ENCODE peak calls at places on chromosome 2, in four cellular contexts. Y is K562, T is HL-60, S is GM12878. R is an unnamed sample.

GRCh38 chr2:238305092-238305862 is 15.0 kb upstream of the TRAF3IP1 start:
- DNase-seq in Y (no peak), T (no peak), S (no peak), R (no peak)

GRCh38 chr2:128642316-128642715 is 323.6 kb upstream of the HS6ST1 start:
- DNase-seq in Y (no peak), T (no peak), S (no peak), R (no peak)

GRCh38 chr2:50746526-50746925 is 285.4 kb downstream of the NRXN1 start:
- DNase-seq in Y (peak), T (peak), S (no peak), R (peak)

GRCh38 chr2:99354060-99354459 is 16.9 kb downstream of the EIF5B start:
- DNase-seq in Y (no peak), T (no peak), S (no peak), R (no peak)

GRCh38 chr2:217953011-217953481 is 49.7 kb downstream of the TNS1 start:
- DNase-seq in Y (no peak), T (no peak), S (no peak), R (no peak)

GRCh38 chr2:55891671-55892071 is 31.9 kb downstream of the EFEMP1 start:
- DNase-seq in Y (no peak), T (no peak), S (no peak), R (no peak)

GRCh38 chr2:121748202-121748601 is 7.2 kb upstream of the TSN start:
- DNase-seq in Y (peak), T (peak), S (no peak), R (no peak)

GRCh38 chr2:166170356-166170755 is 42.5 kb upstream of the SCN1A start:
- DNase-seq in Y (no peak), T (no peak), S (no peak), R (no peak)

GRCh38 chr2:141105763-141106162 is 1025.1 kb downstream of the LRP1B start:
- DNase-seq in Y (no peak), T (no peak), S (no peak), R (no peak)

GRCh38 chr2:46649004-46649403 is 169.6 kb downstream of the TMEM247 start:
- DNase-seq in Y (no peak), T (no peak), S (no peak), R (no peak)

GRCh38 chr2:233442028-233442310 is 87.7 kb downstream of the DGKD start:
- DNase-seq in Y (no peak), T (no peak), S (no peak), R (no peak)

GRCh38 chr2:15812187-15812830 is 128.0 kb upstream of the MYCN start:
- DNase-seq in Y (no peak), T (no peak), S (no peak), R (no peak)

GRCh38 chr2:20632446-20632990 is 18.4 kb downstream of the HS1BP3 start:
- DNase-seq in Y (no peak), T (no peak), S (no peak), R (no peak)

GRCh38 chr2:230582851-230583283 is 129.8 kb upstream of the CAB39 start:
- DNase-seq in Y (no peak), T (no peak), S (peak), R (no peak)

GRCh38 chr2:27135471-27135955 is 1.1 kb upstream of the PREB start:
- DNase-seq in Y (no peak), T (peak), S (no peak), R (no peak)

GRCh38 chr2:160974803-160975202 is 185.4 kb upstream of the TANK start:
- DNase-seq in Y (no peak), T (no peak), S (no peak), R (no peak)

GRCh38 chr2:224894356-224894755 is 147.9 kb downstream of the DOCK10 start:
- DNase-seq in Y (no peak), T (peak), S (peak), R (no peak)

GRCh38 chr2:131724019-131724418 is 196.3 kb downstream of the CCDC74A start:
- DNase-seq in Y (no peak), T (no peak), S (no peak), R (no peak)

GRCh38 chr2:178193823-178194599 is at the start of gene OSBPL6:
- DNase-seq in Y (peak), T (peak), S (no peak), R (peak)

GRCh38 chr2:134402385-134402784 is 148.5 kb downstream of the MGAT5 start:
- DNase-seq in Y (no peak), T (peak), S (no peak), R (no peak)

GRCh38 chr2:140997997-140998396 is 1132.8 kb downstream of the LRP1B start:
- DNase-seq in Y (no peak), T (no peak), S (no peak), R (no peak)

GRCh38 chr2:31170071-31170698 is 31.9 kb upstream of the GALNT14 start:
- DNase-seq in Y (peak), T (peak), S (peak), R (peak)

GRCh38 chr2:147543056-147543455 is 301.8 kb upstream of the ACVR2A start:
- DNase-seq in Y (no peak), T (no peak), S (no peak), R (no peak)
- TF ChIP-seq SPI1 in Y (no peak), T (no peak), S (no peak), R (no peak)

GRCh38 chr2:152566034-152566727 is 151.1 kb downstream of the PRPF40A start:
- DNase-seq in Y (no peak), T (no peak), S (peak), R (no peak)
- TF ChIP-seq SPI1 in Y (no peak), T (no peak), S (no peak), R (no peak)

GRCh38 chr2:197866449-197866848 is 62.1 kb downstream of the PLCL1 start:
- DNase-seq in Y (no peak), T (no peak), S (no peak), R (no peak)

GRCh38 chr2:197863744-197864143 is 59.4 kb downstream of the PLCL1 start:
- DNase-seq in Y (no peak), T (no peak), S (no peak), R (no peak)

GRCh38 chr2:197857708-197858107 is 53.3 kb downstream of the PLCL1 start:
- DNase-seq in Y (no peak), T (peak), S (no peak), R (no peak)

GRCh38 chr2:197858607-197859140 is 54.3 kb downstream of the PLCL1 start:
- DNase-seq in Y (no peak), T (no peak), S (no peak), R (no peak)

DNA sequence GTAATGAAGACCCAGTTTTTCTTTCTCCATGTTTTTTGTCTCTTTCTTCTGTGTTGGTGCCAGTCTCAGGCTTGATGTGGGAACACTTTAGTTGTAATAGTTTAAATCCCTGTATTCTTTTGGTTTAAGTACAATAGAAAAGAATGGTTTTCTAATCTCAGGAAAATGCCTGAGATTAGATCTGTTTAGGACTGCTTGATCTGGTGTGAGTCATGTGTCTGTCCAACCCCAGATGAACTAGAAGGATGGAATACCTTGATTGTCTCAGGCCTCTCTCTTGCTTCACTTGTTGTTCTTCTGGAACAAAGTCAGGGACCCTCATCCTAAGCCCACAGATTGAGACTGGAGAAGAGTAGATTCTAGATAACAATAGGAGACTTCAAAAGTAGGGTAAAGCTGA is 58.2 kb downstream of the PLCL1 start:
- DNase-seq in Y (no peak), T (no peak), S (no peak), R (no peak)
- TF ChIP-seq SPI1 in Y (no peak), T (no peak), S (no peak), R (no peak)

DNA sequence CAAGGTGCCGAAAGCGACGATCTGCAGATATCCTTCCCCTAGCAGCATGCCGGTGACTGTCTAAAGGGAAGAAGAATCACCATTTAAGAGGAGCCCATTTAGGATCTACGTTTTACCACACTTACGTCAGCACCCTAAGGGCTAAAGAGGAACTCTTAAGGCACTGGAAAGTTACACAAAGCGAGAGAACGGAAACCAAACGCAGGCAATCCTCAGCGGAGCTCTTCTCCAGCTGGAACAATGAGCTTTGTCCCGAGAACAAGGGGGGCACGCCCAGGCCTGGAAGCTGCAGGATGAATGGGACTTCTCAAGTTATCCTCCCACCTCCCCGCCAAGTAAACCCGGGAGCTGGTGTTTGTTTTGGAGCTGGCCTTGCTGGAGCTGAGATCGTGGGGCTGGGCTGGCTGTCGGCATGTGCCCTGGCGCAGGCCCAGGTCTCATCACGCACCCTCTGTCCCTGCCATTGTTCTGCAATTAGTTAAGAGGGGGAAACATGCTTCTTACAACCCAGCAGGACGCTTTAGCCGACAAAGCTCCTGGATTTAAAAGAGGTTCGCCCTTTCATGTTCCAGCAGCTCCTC is 36.5 kb downstream of the PXDN start:
- DNase-seq in Y (no peak), T (peak), S (no peak), R (no peak)
- TF ChIP-seq SPI1 in Y (no peak), T (peak), S (no peak), R (peak)

DNA sequence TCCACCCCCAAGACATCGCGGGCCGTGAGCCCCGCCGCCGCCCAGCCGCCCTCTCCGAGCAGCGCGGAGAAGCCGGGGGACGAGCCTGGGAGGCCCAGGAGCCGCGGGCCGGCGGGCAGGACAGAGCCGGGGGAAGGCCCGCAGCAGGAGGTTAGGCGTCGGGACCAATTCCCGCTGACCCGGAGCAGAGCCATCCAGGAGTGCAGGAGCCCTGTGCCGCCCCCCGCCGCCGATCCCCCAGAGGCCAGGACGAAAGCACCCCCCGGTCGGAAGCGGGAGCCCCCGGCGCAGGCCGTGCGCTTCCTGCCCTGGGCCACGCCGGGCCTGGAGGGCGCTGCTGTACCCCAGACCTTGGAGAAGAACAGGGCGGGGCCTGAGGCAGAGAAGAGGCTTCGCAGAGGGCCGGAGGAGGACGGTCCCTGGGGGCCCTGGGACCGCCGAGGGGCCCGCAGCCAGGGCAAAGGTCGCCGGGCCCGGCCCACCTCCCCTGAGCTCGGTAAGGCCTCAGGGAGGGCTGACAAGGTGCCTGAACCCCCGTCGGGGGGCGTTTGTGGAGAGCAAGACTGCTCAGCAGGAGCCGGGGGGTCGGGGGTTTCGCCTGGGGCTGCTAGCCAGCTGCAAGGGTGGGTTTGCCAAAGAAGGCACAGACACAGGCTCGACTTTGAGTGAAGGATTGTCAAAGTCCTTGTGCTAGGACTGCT is 14.3 kb downstream of the SPEG start:
- DNase-seq in Y (no peak), T (no peak), S (no peak), R (no peak)
- TF ChIP-seq SPI1 in Y (no peak), T (no peak), S (no peak), R (no peak)

GRCh38 chr2:24423095-24423494 is 62.8 kb upstream of the ITSN2 start:
- DNase-seq in Y (no peak), T (no peak), S (no peak), R (no peak)

GRCh38 chr2:24418166-24418843 is 58.0 kb upstream of the ITSN2 start:
- DNase-seq in Y (no peak), T (no peak), S (no peak), R (no peak)

GRCh38 chr2:24420373-24420772 is 60.0 kb upstream of the ITSN2 start:
- DNase-seq in Y (no peak), T (no peak), S (no peak), R (no peak)

GRCh38 chr2:24424387-24424786 is 64.1 kb upstream of the ITSN2 start:
- DNase-seq in Y (no peak), T (no peak), S (no peak), R (no peak)

DNA sequence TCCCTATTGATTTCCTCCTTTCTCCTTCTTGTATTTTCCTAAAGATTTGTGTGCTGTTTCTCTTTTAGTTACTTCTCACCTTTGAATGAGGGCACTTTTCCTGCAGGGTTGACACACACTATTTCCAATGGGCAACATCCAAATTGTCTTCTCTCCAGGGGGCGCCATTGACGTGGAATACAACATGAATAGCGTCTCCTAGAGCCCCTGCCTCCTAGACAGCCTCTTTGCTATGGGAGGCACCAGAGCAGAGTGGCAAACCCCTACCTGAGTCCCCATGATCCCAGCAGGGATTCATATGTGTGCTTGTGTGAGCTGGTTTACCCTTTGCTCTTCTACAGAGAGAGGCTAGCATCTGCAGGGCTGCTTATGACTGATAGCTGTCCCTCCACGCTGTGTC is 61.3 kb upstream of the ITSN2 start:
- DNase-seq in Y (peak), T (peak), S (no peak), R (no peak)
- TF ChIP-seq SPI1 in Y (no peak), T (no peak), S (no peak), R (no peak)

GRCh38 chr2:189104926-189105325 is 74.6 kb downstream of the COL5A2 start:
- DNase-seq in Y (no peak), T (no peak), S (no peak), R (no peak)
- TF ChIP-seq SPI1 in Y (no peak), T (no peak), S (no peak), R (no peak)